ENCODE peak calls at places on chromosomes 7 and 10, in six cellular contexts. X is aorta, D is ascending aorta, O is fibroblast of lung, J is mammary epithelial cell, L is lower lobe of right lung. K is an unnamed sample. For H3K27me3, the result is how much of the 10 kb centered on the place peaks cover.

GRCh38 chr7:134461921-134462320 is 3.0 kb upstream of the AKR1B1 start:
- DNase-seq in D (no peak), L (no peak), O (no peak), J (no peak), X (no peak), K (no peak)

GRCh38 chr7:159096736-159097581 is 47.7 kb downstream of the VIPR2 start:
- DNase-seq in X (peak), O (no peak), L (no peak), J (no peak), D (peak), K (peak)

GRCh38 chr7:107463139-107464078 is 6.4 kb upstream of the GPR22 start:
- DNase-seq in J (peak), O (peak), D (no peak), X (peak), L (peak), K (peak)

GRCh38 chr7:148898845-148899474 is 14.9 kb upstream of the EZH2 start:
- DNase-seq in X (no peak), D (no peak), L (no peak), O (no peak), J (no peak), K (peak)

GRCh38 chr7:106127984-106128780 is 16.1 kb upstream of the SYPL1 start:
- DNase-seq in D (no peak), X (no peak), L (no peak), J (no peak), O (peak), K (no peak)

GRCh38 chr10:1737222-1738061 is at the start of gene ADARB2:
- DNase-seq in J (peak), D (no peak), O (peak), L (no peak), X (no peak), K (peak)

GRCh38 chr7:27184342-27185012 is 555 bp downstream of the HOXA11 start:
- DNase-seq in X (peak), J (peak), L (no peak), D (no peak), O (peak), K (peak)

GRCh38 chr7:18667466-18667865 is 171.9 kb downstream of the HDAC9 start:
- DNase-seq in O (peak), J (peak), D (no peak), L (no peak), X (no peak), K (no peak)

GRCh38 chr10:110010076-110011069 is 2.6 kb downstream of the ADD3 start:
- DNase-seq in L (no peak), O (peak), J (no peak), X (no peak), D (no peak), K (no peak)

GRCh38 chr7:37212526-37212925 is 236.1 kb downstream of the ELMO1 start:
- DNase-seq in L (no peak), D (no peak), X (no peak), O (no peak), J (no peak), K (no peak)

GRCh38 chr7:128067983-128068382 is 36.7 kb upstream of the LRRC4 start:
- DNase-seq in J (no peak), D (no peak), O (no peak), L (no peak), X (no peak), K (no peak)

GRCh38 chr7:103762361-103762760 is 227.1 kb downstream of the RELN start:
- DNase-seq in O (no peak), D (no peak), X (no peak), J (no peak), L (no peak), K (no peak)

GRCh38 chr10:49418328-49418727 is 22.4 kb upstream of the DRGX start:
- DNase-seq in J (no peak), D (no peak), L (no peak), X (no peak), O (no peak), K (peak)

GRCh38 chr10:125514206-125515162 is 168.5 kb downstream of the TEX36 start:
- DNase-seq in O (no peak), D (no peak), J (peak), X (no peak), L (no peak), K (no peak)

GRCh38 chr10:28489201-28489600 is 43.7 kb upstream of the WAC start:
- DNase-seq in D (no peak), L (no peak), X (no peak), O (no peak), J (no peak), K (no peak)

GRCh38 chr7:102064361-102065025 is 222.2 kb upstream of the SH2B2 start:
- DNase-seq in L (peak), J (peak), X (peak), D (no peak), O (no peak), K (peak)

GRCh38 chr7:127396184-127396583 is 3.7 kb upstream of the ZNF800 start:
- DNase-seq in D (no peak), L (peak), J (no peak), X (peak), O (no peak), K (peak)

GRCh38 chr7:13850185-13850752 is 139.2 kb downstream of the ETV1 start:
- DNase-seq in D (no peak), L (no peak), O (peak), J (peak), X (no peak), K (no peak)

GRCh38 chr7:46369933-46370654 is 449.0 kb upstream of the IGFBP3 start:
- DNase-seq in J (peak), X (no peak), D (no peak), L (no peak), O (peak), K (no peak)

GRCh38 chr10:122126763-122127659 is 138.0 kb downstream of the TACC2 start:
- DNase-seq in L (no peak), D (no peak), J (peak), O (peak), X (peak), K (peak)

GRCh38 chr7:94348142-94348541 is 46.6 kb upstream of the COL1A2 start:
- DNase-seq in D (no peak), O (peak), J (no peak), X (peak), L (no peak), K (no peak)

GRCh38 chr7:151806204-151806603 is 70.7 kb downstream of the PRKAG2 start:
- DNase-seq in O (peak), X (peak), L (peak), D (no peak), J (no peak), K (no peak)

GRCh38 chr10:42753507-42754154 is 29.0 kb upstream of the BMS1 start:
- DNase-seq in D (no peak), O (no peak), J (peak), L (peak), X (peak), K (peak)

GRCh38 chr10:22518167-22518724 is 172.9 kb downstream of the SPAG6 start:
- DNase-seq in D (no peak), O (peak), J (no peak), L (no peak), X (no peak), K (no peak)

GRCh38 chr7:45048748-45049147 is 40.0 kb downstream of the NACAD start:
- DNase-seq in O (peak), J (peak), X (no peak), L (no peak), D (no peak), K (no peak)

GRCh38 chr7:4700577-4701235 is 18.6 kb downstream of the FOXK1 start:
- DNase-seq in J (peak), X (no peak), D (no peak), L (no peak), O (peak), K (peak)

GRCh38 chr10:25786181-25786580 is 147.8 kb upstream of the MYO3A start:
- DNase-seq in L (no peak), O (peak), J (no peak), X (no peak), D (no peak), K (no peak)

GRCh38 chr10:78149193-78149592 is 115.5 kb downstream of the RPS24 start:
- DNase-seq in X (no peak), J (peak), O (peak), D (no peak), L (no peak), K (no peak)

GRCh38 chr7:40571796-40572195 is 437.0 kb downstream of the SUGCT start:
- DNase-seq in O (peak), D (no peak), L (no peak), J (peak), X (no peak), K (peak)

GRCh38 chr10:60731134-60731883 is 47.0 kb upstream of the CDK1 start:
- DNase-seq in X (no peak), O (no peak), J (peak), D (no peak), L (no peak), K (peak)

GRCh38 chr7:24119852-24120251 is 164.1 kb upstream of the NPY start:
- DNase-seq in J (no peak), D (no peak), X (no peak), L (no peak), O (no peak), K (no peak)

GRCh38 chr10:83184641-83185040 is 954.7 kb upstream of the GHITM start:
- DNase-seq in O (peak), D (no peak), J (no peak), X (no peak), L (no peak), K (no peak)

DNA sequence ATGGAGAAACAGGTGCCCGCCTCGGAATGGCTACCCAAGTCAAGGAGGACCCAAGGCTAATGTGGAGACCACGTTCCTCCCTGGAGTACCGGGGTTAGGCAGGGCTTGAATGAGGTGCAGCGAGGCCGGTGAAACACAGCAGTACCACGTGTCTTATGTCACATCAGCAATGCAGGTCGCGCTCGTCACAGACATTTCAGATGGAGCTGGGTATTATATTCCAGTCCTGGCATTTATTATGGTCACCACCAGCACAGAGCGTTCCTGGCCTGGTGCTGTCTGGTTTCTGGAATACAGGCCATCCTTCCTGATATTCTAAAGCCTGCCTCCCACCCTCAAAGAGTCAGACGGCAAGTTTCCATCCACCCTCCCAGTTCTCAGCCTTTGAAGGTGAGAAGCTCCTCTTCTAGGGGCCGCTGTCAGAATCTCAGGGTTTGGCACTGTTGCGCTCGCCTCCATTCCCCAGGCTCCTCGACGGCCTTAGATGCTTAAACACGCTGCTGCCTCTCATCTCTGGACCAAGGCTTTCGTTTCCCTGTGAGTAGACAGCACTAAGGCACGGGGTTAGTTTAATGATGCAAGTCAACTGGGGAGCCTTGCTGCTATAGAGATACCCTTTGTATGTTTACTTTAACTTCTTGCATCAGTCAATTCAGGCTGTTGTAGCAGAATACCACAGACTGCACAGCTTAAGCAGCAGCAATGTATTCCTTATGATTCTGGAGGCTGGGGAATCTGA is 377.6 kb downstream of the DPP6 start:
- DNase-seq in L (no peak), X (no peak), O (no peak), J (no peak), D (no peak), K (no peak)
- H3K4me3 ChIP-seq in L (no peak), X (no peak), O (no peak), J (no peak), D (no peak), K (no peak)

GRCh38 chr10:75428434-75429158 is 2.8 kb upstream of the LRMDA start:
- DNase-seq in O (peak), L (no peak), D (no peak), X (no peak), J (peak), K (no peak)
- H3K27me3 ChIP-seq in O (under half), L (under half), D (under half), X (under half), J (under half), K (half or more)

GRCh38 chr7:135971366-135971725 is 5.8 kb downstream of the MTPN start:
- DNase-seq in D (no peak), X (no peak), J (no peak), L (no peak), O (no peak), K (no peak)
- H3K4me3 ChIP-seq in D (no peak), X (no peak), J (no peak), L (no peak), O (no peak), K (no peak)

DNA sequence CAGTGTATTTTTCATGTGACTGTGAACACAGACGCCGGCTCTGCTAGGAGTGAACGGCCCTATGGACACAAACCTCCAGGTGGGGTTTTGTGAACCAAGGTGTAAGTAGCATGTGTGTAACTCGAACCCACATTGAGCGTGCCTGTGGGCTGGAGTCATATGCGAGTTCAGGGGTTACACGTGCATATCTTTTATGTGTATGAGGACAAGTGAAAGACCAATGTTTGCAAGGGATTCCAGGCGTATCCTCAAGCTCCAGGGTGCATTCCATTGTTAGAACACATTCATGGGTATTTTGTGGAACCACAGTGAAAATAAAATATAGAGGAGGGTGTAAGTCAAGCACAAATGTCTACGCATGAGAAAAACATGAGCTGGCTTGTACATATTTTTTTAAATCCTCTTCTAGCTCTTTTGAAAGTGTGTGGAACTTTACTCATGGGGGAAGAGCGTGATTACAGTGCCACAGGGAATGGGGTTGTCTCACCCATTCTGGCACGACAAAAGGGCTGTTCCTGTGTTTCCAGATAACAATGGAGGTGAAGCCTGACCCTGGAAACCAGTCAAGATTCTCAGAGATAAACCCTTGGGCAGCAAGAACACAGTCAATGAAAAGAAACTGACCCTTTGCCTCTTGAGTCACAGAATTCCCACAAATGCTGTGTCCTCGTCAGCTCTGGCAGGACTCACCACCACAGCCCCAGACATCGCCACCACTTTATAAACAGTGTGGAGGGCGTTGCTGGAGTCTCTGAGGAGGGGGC is 37.0 kb upstream of the GOT1 start:
- DNase-seq in J (peak), L (no peak), X (no peak), O (no peak), D (no peak), K (no peak)
- H3K27me3 ChIP-seq in J (under half), L (under half), X (under half), O (under half), D (under half), K (under half)